ENCODE peak calls at places on chromosome 18, in five cellular contexts. H, B, D, C and P are unnamed samples.
A peak's percentile ranks its signal among the peaks of the same experiment; 100 is the strongest.

GRCh38 chr18:70578480-70578879 is 289.6 kb downstream of the SOCS6 start:
- DNase-seq in H (no peak), B (no peak), D (no peak), C (no peak), P (no peak)

GRCh38 chr18:73980289-73980979 is 167.2 kb downstream of the FBXO15 start:
- DNase-seq in H (peak; percentile 16), B (peak; percentile 40), D (peak; percentile 13), C (peak; percentile 25), P (no peak)

GRCh38 chr18:44229693-44230108 is 451.0 kb upstream of the SETBP1 start:
- DNase-seq in H (peak; percentile 18), B (no peak), D (no peak), C (no peak), P (no peak)

GRCh38 chr18:36850527-36851201 is 21.7 kb downstream of the KIAA1328 start:
- DNase-seq in H (peak; percentile 94), B (peak; percentile 94), D (peak; percentile 15), C (no peak), P (no peak)

GRCh38 chr18:59056706-59057492 is 82.8 kb upstream of the SEC11C start:
- DNase-seq in H (peak; percentile 59), B (peak; percentile 79), D (peak; percentile 57), C (peak; percentile 48), P (peak; percentile 10)

GRCh38 chr18:78875268-78875997 is 104.2 kb upstream of the SALL3 start:
- DNase-seq in H (no peak), B (no peak), D (no peak), C (peak; percentile 34), P (no peak)

GRCh38 chr18:3088444-3088843 is 75.5 kb upstream of the LPIN2 start:
- DNase-seq in H (no peak), B (no peak), D (no peak), C (no peak), P (no peak)

GRCh38 chr18:56574827-56575226 is 63.6 kb downstream of the TXNL1 start:
- DNase-seq in H (no peak), B (no peak), D (no peak), C (no peak), P (no peak)

GRCh38 chr18:46290440-46291020 is 186.3 kb downstream of the HAUS1 start:
- DNase-seq in H (no peak), B (no peak), D (no peak), C (no peak), P (no peak)

GRCh38 chr18:44569391-44570055 is 111.2 kb upstream of the SETBP1 start:
- DNase-seq in H (no peak), B (no peak), D (no peak), C (no peak), P (no peak)

GRCh38 chr18:46712406-46712805 is 44.4 kb downstream of the ST8SIA5 start:
- DNase-seq in H (no peak), B (peak; percentile 78), D (peak; percentile 39), C (no peak), P (no peak)

GRCh38 chr18:34039194-34039593 is 185.5 kb downstream of the NOL4 start:
- DNase-seq in H (no peak), B (no peak), D (no peak), C (no peak), P (no peak)

GRCh38 chr18:12597775-12598174 is 60.1 kb downstream of the SPIRE1 start:
- DNase-seq in H (peak; percentile 85), B (peak; percentile 97), D (peak; percentile 67), C (peak; percentile 61), P (no peak)

GRCh38 chr18:77478619-77479018 is 229.0 kb downstream of the GALR1 start:
- DNase-seq in H (peak; percentile 52), B (no peak), D (no peak), C (no peak), P (peak; percentile 9)

GRCh38 chr18:7855051-7855450 is 287.9 kb downstream of the PTPRM start:
- DNase-seq in H (no peak), B (no peak), D (no peak), C (no peak), P (no peak)

GRCh38 chr18:74976331-74976909 is 232.5 kb downstream of the PTGR3 start:
- DNase-seq in H (no peak), B (no peak), D (no peak), C (no peak), P (no peak)

GRCh38 chr18:66129248-66129647 is 378.4 kb downstream of the CDH7 start:
- DNase-seq in H (no peak), B (no peak), D (no peak), C (no peak), P (no peak)

GRCh38 chr18:23553887-23554286 is 32.4 kb downstream of the NPC1 start:
- DNase-seq in H (no peak), B (no peak), D (no peak), C (no peak), P (no peak)

GRCh38 chr18:61817086-61817485 is 75.7 kb downstream of the RNF152 start:
- DNase-seq in H (peak; percentile 32), B (no peak), D (no peak), C (no peak), P (no peak)

GRCh38 chr18:78742346-78742745 is 237.3 kb upstream of the SALL3 start:
- DNase-seq in H (no peak), B (no peak), D (no peak), C (no peak), P (no peak)

GRCh38 chr18:60667016-60667415 is 294.4 kb upstream of the MC4R start:
- DNase-seq in H (no peak), B (no peak), D (no peak), C (no peak), P (no peak)

GRCh38 chr18:955379-956066 is 50.9 kb downstream of the ADCYAP1 start:
- DNase-seq in H (no peak), B (no peak), D (no peak), C (no peak), P (no peak)

GRCh38 chr18:48605408-48605845 is 66.6 kb downstream of the CTIF start:
- DNase-seq in H (no peak), B (peak; percentile 68), D (peak; percentile 57), C (no peak), P (peak; percentile 98)

GRCh38 chr18:13222371-13223281 is 4.1 kb downstream of the LDLRAD4 start:
- DNase-seq in H (no peak), B (no peak), D (no peak), C (no peak), P (no peak)

GRCh38 chr18:44733069-44733753 is 52.5 kb downstream of the SETBP1 start:
- DNase-seq in H (peak; percentile 90), B (peak; percentile 87), D (no peak), C (peak; percentile 11), P (peak; percentile 28)

GRCh38 chr18:57429607-57430165 is 5.5 kb upstream of the ONECUT2 start:
- DNase-seq in H (no peak), B (no peak), D (no peak), C (no peak), P (no peak)

GRCh38 chr18:38807915-38808314 is 1242.3 kb upstream of the CELF4 start:
- DNase-seq in H (no peak), B (no peak), D (no peak), C (no peak), P (no peak)

GRCh38 chr18:63799164-63799563 is 23.9 kb downstream of the SERPINB7 start:
- DNase-seq in H (no peak), B (no peak), D (no peak), C (no peak), P (no peak)